ENCODE peak calls at places on chromosome 18, in five cellular contexts. V is DMS153, R is NT2/D1, Z is Caki2, Q is AG08396. A is an unnamed sample.

GRCh38 chr18:46062781-46063180 is 9.3 kb downstream of the PSTPIP2 start:
- DNase-seq in V (no peak), R (no peak), Z (no peak), Q (no peak), A (no peak)

GRCh38 chr18:26383454-26384270 is 157.4 kb downstream of the TAF4B start:
- DNase-seq in V (peak), R (no peak), Z (peak), Q (peak), A (peak)

GRCh38 chr18:75455249-75456183 is 28.0 kb upstream of the SMIM21 start:
- DNase-seq in V (no peak), R (no peak), Z (no peak), Q (peak), A (no peak)

GRCh38 chr18:477565-477964 is 22.9 kb downstream of the COLEC12 start:
- DNase-seq in V (no peak), R (no peak), Z (no peak), Q (no peak), A (no peak)

GRCh38 chr18:39788395-39788794 is 2166.6 kb upstream of the PIK3C3 start:
- DNase-seq in V (no peak), R (no peak), Z (no peak), Q (no peak), A (no peak)

GRCh38 chr18:44771957-44772917 is 91.5 kb downstream of the SETBP1 start:
- DNase-seq in V (peak), R (no peak), Z (no peak), Q (no peak), A (no peak)

GRCh38 chr18:21820811-21821143 is 80.2 kb downstream of the MIB1 start:
- DNase-seq in V (no peak), R (no peak), Z (no peak), Q (no peak), A (no peak)

GRCh38 chr18:51195086-51195601 is 2.3 kb downstream of the MEX3C start:
- DNase-seq in V (no peak), R (no peak), Z (peak), Q (no peak), A (no peak)

GRCh38 chr18:53990485-53990884 is 234.0 kb downstream of the MBD2 start:
- DNase-seq in V (no peak), R (no peak), Z (no peak), Q (no peak), A (no peak)

GRCh38 chr18:70553245-70553960 is 264.6 kb downstream of the SOCS6 start:
- DNase-seq in V (no peak), R (no peak), Z (no peak), Q (no peak), A (peak)

GRCh38 chr18:8705280-8705940 is at the start of gene MTCL1:
- DNase-seq in V (no peak), R (no peak), Z (peak), Q (peak), A (peak)

GRCh38 chr18:23583071-23583865 is 3.0 kb downstream of the NPC1 start:
- DNase-seq in V (no peak), R (no peak), Z (no peak), Q (no peak), A (no peak)

GRCh38 chr18:78642561-78643398 is 336.8 kb upstream of the SALL3 start:
- DNase-seq in V (peak), R (no peak), Z (no peak), Q (no peak), A (no peak)

GRCh38 chr18:54774423-54774822 is 53.9 kb upstream of the RAB27B start:
- DNase-seq in V (no peak), R (no peak), Z (peak), Q (no peak), A (no peak)

GRCh38 chr18:48913723-48914122 is 37.0 kb downstream of the SMAD7 start:
- DNase-seq in V (no peak), R (no peak), Z (no peak), Q (no peak), A (no peak)

GRCh38 chr18:3016584-3017292 is 3.8 kb upstream of the LPIN2 start:
- DNase-seq in V (no peak), R (no peak), Z (no peak), Q (no peak), A (no peak)

GRCh38 chr18:6132751-6133368 is 237.5 kb upstream of the TMEM200C start:
- DNase-seq in V (no peak), R (no peak), Z (no peak), Q (no peak), A (peak)

GRCh38 chr18:78736015-78736690 is 243.5 kb upstream of the SALL3 start:
- DNase-seq in V (no peak), R (no peak), Z (no peak), Q (no peak), A (no peak)

GRCh38 chr18:50281295-50281971 is at the start of gene MBD1:
- DNase-seq in V (peak), R (peak), Z (peak), Q (peak), A (peak)

GRCh38 chr18:63444567-63444966 is 22.3 kb upstream of the VPS4B start:
- DNase-seq in V (peak), R (no peak), Z (no peak), Q (peak), A (no peak)